ENCODE peak calls at places on chromosome 11, in five cellular contexts. R, Z, N, I and K are unnamed samples.

GRCh38 chr11:18706330-18707243 is 8.0 kb downstream of the TMEM86A start:
- DNase-seq in Z (peak), N (peak), I (peak), R (peak), K (peak)

GRCh38 chr11:128492461-128492860 is 94.9 kb downstream of the ETS1 start:
- DNase-seq in R (no peak), I (no peak), Z (no peak), N (no peak), K (no peak)

GRCh38 chr11:126121316-126121715 is 58.6 kb upstream of the CDON start:
- DNase-seq in I (no peak), Z (no peak), R (no peak), N (no peak), K (no peak)

GRCh38 chr11:61518032-61518795 is 9.7 kb downstream of the LRRC10B start:
- DNase-seq in R (no peak), N (no peak), Z (no peak), I (no peak), K (no peak)

GRCh38 chr11:118115048-118115447 is 28.3 kb upstream of the SMIM35 start:
- DNase-seq in N (no peak), I (no peak), R (no peak), Z (no peak), K (no peak)

GRCh38 chr11:67409781-67410368 is 5.6 kb upstream of the CARNS1 start:
- DNase-seq in R (no peak), N (no peak), Z (no peak), I (no peak), K (no peak)

GRCh38 chr11:99351620-99352019 is 330.9 kb downstream of the CNTN5 start:
- DNase-seq in Z (no peak), I (no peak), R (no peak), N (no peak), K (no peak)

GRCh38 chr11:75461136-75461535 is 28.1 kb upstream of the KLHL35 start:
- DNase-seq in R (no peak), Z (no peak), I (no peak), N (no peak), K (no peak)

GRCh38 chr11:120284272-120284671 is 40.8 kb upstream of the TLCD5 start:
- DNase-seq in R (peak), N (no peak), I (no peak), Z (no peak), K (no peak)

GRCh38 chr11:82930734-82931133 is 29.2 kb downstream of the DDIAS start:
- DNase-seq in Z (no peak), I (no peak), N (no peak), R (no peak), K (no peak)

GRCh38 chr11:65853249-65853979 is 4.6 kb downstream of the CFL1 start:
- DNase-seq in N (no peak), Z (no peak), R (no peak), I (no peak), K (no peak)

GRCh38 chr11:19344661-19345518 is 104.1 kb upstream of the E2F8 start:
- DNase-seq in R (peak), N (peak), Z (no peak), I (no peak), K (no peak)

GRCh38 chr11:64415996-64416728 is 57.2 kb downstream of the RPS6KA4 start:
- DNase-seq in Z (no peak), N (no peak), I (no peak), R (no peak), K (no peak)

GRCh38 chr11:3674189-3674588 is 3.0 kb upstream of the CHRNA10 start:
- DNase-seq in Z (no peak), I (no peak), N (no peak), R (no peak), K (no peak)

GRCh38 chr11:106988151-106988806 is 30.0 kb downstream of the GUCY1A2 start:
- DNase-seq in N (no peak), I (no peak), Z (no peak), R (no peak), K (no peak)

GRCh38 chr11:36455658-36456111 is 54.4 kb downstream of the TRAF6 start:
- DNase-seq in I (no peak), Z (no peak), R (peak), N (peak), K (no peak)

GRCh38 chr11:64566042-64566914 is 24.7 kb upstream of the SLC22A12 start:
- DNase-seq in Z (no peak), N (peak), R (no peak), I (no peak), K (no peak)

GRCh38 chr11:67633758-67634365 is 4.1 kb upstream of the NUDT8 start:
- DNase-seq in N (no peak), I (no peak), Z (no peak), R (no peak), K (no peak)

GRCh38 chr11:66950113-66950535 is 8.1 kb downstream of the PC start:
- DNase-seq in R (peak), N (no peak), I (no peak), Z (no peak), K (no peak)